ENCODE peak calls at places on chromosomes 2 and 18, in six cellular contexts. L is 8988T, F is upper lobe of right lung, U is C1 segment of cervical spinal cord, N is T-helper 1 cell, Z is T1000. J is an unnamed sample.

GRCh38 chr2:170878505-170878904 is 50.5 kb upstream of the GORASP2 start:
- DNase-seq in L (no peak), F (no peak), U (no peak), N (no peak), Z (no peak), J (no peak)

GRCh38 chr18:63253018-63253417 is 66.6 kb downstream of the BCL2 start:
- DNase-seq in L (no peak), F (no peak), U (no peak), N (no peak), Z (no peak), J (no peak)

GRCh38 chr2:210539035-210539434 is 17.4 kb upstream of the CPS1 start:
- DNase-seq in L (no peak), F (no peak), U (no peak), N (no peak), Z (no peak), J (no peak)

GRCh38 chr2:7595181-7595580 is 678.0 kb downstream of the RNF144A start:
- DNase-seq in L (no peak), F (no peak), U (no peak), N (no peak), Z (no peak), J (no peak)

GRCh38 chr18:79070486-79070885 is 1.3 kb downstream of the ATP9B start:
- DNase-seq in L (no peak), F (no peak), U (no peak), N (no peak), Z (no peak), J (no peak)

GRCh38 chr2:108377815-108378630 is at the start of gene SULT1C4:
- DNase-seq in L (no peak), F (no peak), U (peak; percentile 25), N (no peak), Z (no peak), J (no peak)

GRCh38 chr2:157432475-157433106 is 11.3 kb downstream of the CYTIP start:
- DNase-seq in L (no peak), F (no peak), U (no peak), N (no peak), Z (no peak), J (no peak)

GRCh38 chr2:165794520-165794882 is 454 bp upstream of the GALNT3 start:
- DNase-seq in L (peak; percentile 17), F (peak; percentile 78), U (peak; percentile 10), N (no peak), Z (no peak), J (no peak)

J was measured in SW 1271.